ENCODE peak calls at places on chromosomes 1 and 21, in six cellular contexts. W is A549, J is SK-N-SH, R is HepG2, L is H1, A is HCT116. Z is an unnamed sample.

GRCh38 chr1:206684478-206685255 is at the start of gene MAPKAPK2:
- DNase-seq in A (peak), J (peak), W (peak), L (no peak), R (no peak), Z (peak)

GRCh38 chr1:34460193-34460592 is 283.5 kb downstream of the C1orf94 start:
- DNase-seq in A (peak), L (peak), W (peak), R (peak), J (peak), Z (peak)

GRCh38 chr1:77371396-77371795 is 89.6 kb downstream of the AK5 start:
- DNase-seq in W (no peak), J (no peak), L (no peak), A (no peak), R (no peak), Z (no peak)

GRCh38 chr21:41648591-41649031 is 118.2 kb downstream of the RIPK4 start:
- DNase-seq in A (no peak), W (no peak), L (no peak), J (no peak), R (no peak), Z (peak)

GRCh38 chr1:157969693-157970485 is 23.6 kb upstream of the KIRREL1 start:
- DNase-seq in R (peak), W (peak), L (no peak), J (peak), A (peak), Z (peak)

GRCh38 chr1:183493540-183494245 is 21.4 kb downstream of the SMG7 start:
- DNase-seq in W (no peak), J (no peak), L (no peak), A (no peak), R (no peak), Z (no peak)

GRCh38 chr1:202692959-202693555 is 17.2 kb downstream of the SYT2 start:
- DNase-seq in A (peak), W (peak), R (peak), L (no peak), J (peak), Z (peak)

GRCh38 chr1:229368347-229368746 is 25.5 kb upstream of the CCSAP start:
- DNase-seq in A (no peak), L (no peak), J (no peak), W (no peak), R (no peak), Z (no peak)

GRCh38 chr1:167635233-167635648 is 5.2 kb downstream of the RCSD1 start:
- DNase-seq in L (no peak), W (no peak), A (no peak), J (no peak), R (no peak), Z (no peak)

GRCh38 chr1:109434484-109434883 is 8.2 kb upstream of the PSMA5 start:
- DNase-seq in R (no peak), L (no peak), J (no peak), A (no peak), W (no peak), Z (no peak)

GRCh38 chr21:46084041-46084561 is 13.8 kb upstream of the COL6A2 start:
- DNase-seq in L (no peak), A (no peak), W (no peak), R (no peak), J (no peak), Z (no peak)

GRCh38 chr1:53804181-53804580 is 33.9 kb downstream of the NDC1 start:
- DNase-seq in W (no peak), J (no peak), A (no peak), R (no peak), L (no peak), Z (no peak)

GRCh38 chr1:203055983-203056382 is 29.7 kb downstream of the PPFIA4 start:
- DNase-seq in J (no peak), A (no peak), R (no peak), W (no peak), L (no peak), Z (no peak)

GRCh38 chr1:34778381-34778780 is 2.6 kb upstream of the GJB3 start:
- DNase-seq in R (no peak), W (no peak), L (no peak), A (no peak), J (no peak), Z (no peak)

GRCh38 chr1:179814513-179814838 is 63.1 kb downstream of the TOR1AIP2 start:
- DNase-seq in A (no peak), J (no peak), L (no peak), R (no peak), W (no peak), Z (no peak)

GRCh38 chr1:193709607-193710006 is 523.2 kb upstream of the B3GALT2 start:
- DNase-seq in W (peak), R (no peak), A (no peak), L (no peak), J (no peak), Z (no peak)

GRCh38 chr1:112995890-112996289 is 39.9 kb upstream of the SLC16A1 start:
- DNase-seq in J (no peak), A (no peak), L (no peak), R (no peak), W (no peak), Z (no peak)

GRCh38 chr1:204685236-204686006 is at the start of gene LRRN2:
- DNase-seq in A (no peak), W (peak), J (peak), L (no peak), R (no peak), Z (no peak)

GRCh38 chr1:19087737-19088594 is 122.1 kb downstream of the UBR4 start:
- DNase-seq in W (no peak), A (no peak), L (no peak), J (no peak), R (no peak), Z (no peak)

GRCh38 chr1:217067642-217068041 is 344.4 kb upstream of the ESRRG start:
- DNase-seq in R (no peak), J (no peak), A (no peak), L (no peak), W (no peak), Z (no peak)

GRCh38 chr1:38815903-38816627 is 43.5 kb downstream of the RRAGC start:
- DNase-seq in R (no peak), J (no peak), L (no peak), W (no peak), A (no peak), Z (peak)

GRCh38 chr1:3456449-3456963 is 2.0 kb downstream of the ARHGEF16 start:
- DNase-seq in W (no peak), R (peak), L (no peak), A (no peak), J (no peak), Z (no peak)

GRCh38 chr1:201429771-201430501 is 8.4 kb upstream of the TNNI1 start:
- DNase-seq in L (no peak), A (no peak), W (no peak), R (no peak), J (no peak), Z (no peak)

GRCh38 chr1:184555665-184556641 is 169.1 kb downstream of the C1orf21 start:
- DNase-seq in A (no peak), L (no peak), R (no peak), J (no peak), W (no peak), Z (no peak)

GRCh38 chr21:42193131-42193671 is 25.7 kb upstream of the ABCG1 start:
- DNase-seq in L (no peak), J (no peak), A (no peak), W (no peak), R (no peak), Z (peak)

GRCh38 chr1:145953861-145954260 is 4.0 kb downstream of the LIX1L start:
- DNase-seq in W (no peak), J (no peak), L (no peak), R (no peak), A (no peak), Z (no peak)

GRCh38 chr1:43705334-43705733 is 2.0 kb upstream of the ST3GAL3 start:
- DNase-seq in L (no peak), W (no peak), A (no peak), J (no peak), R (no peak), Z (peak)

GRCh38 chr1:43707191-43708005 is at the start of gene ST3GAL3:
- DNase-seq in J (peak), W (peak), L (peak), A (peak), R (peak), Z (peak)

GRCh38 chr1:43706598-43707190 is 642 bp upstream of the ST3GAL3 start:
- DNase-seq in L (peak), A (no peak), W (peak), J (peak), R (peak), Z (peak)

GRCh38 chr1:43704838-43705237 is 2.5 kb upstream of the ST3GAL3 start:
- DNase-seq in L (no peak), W (peak), R (no peak), J (no peak), A (no peak), Z (peak)

GRCh38 chr1:43705982-43706597 is 1.2 kb upstream of the ST3GAL3 start:
- DNase-seq in J (peak), L (no peak), A (no peak), R (no peak), W (peak), Z (peak)
- H3K4me3 ChIP-seq in J (peak), L (peak), A (peak), R (peak), W (peak), Z (peak)

GRCh38 chr21:26405071-26405470 is 168.0 kb downstream of the CYYR1 start:
- DNase-seq in W (no peak), A (no peak), R (no peak), J (no peak), L (no peak), Z (no peak)
- TF ChIP-seq MAX in W (no peak), A (no peak), R (no peak), J (no peak), L (no peak), Z (no peak)

DNA sequence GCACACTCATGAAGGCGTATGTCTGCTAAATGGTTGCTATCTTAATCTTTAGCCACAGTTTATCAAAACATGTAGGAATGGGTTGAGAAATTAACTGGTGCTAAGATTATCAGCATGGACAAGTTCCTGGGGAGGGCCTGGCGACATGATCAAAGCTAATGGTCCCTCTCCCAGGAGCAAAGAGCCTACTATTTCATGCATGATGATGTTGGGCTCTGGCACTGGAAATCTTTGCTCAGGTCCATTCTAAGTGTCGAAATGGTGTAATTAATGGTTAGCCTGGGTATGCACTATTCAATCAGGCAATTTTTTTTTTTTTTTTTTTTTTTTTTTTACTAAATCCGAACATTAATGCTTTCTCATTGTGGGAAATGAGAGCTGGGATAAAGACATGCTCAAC is 91.8 kb downstream of the SLC45A1 start:
- DNase-seq in A (no peak), J (no peak), R (no peak), W (no peak), L (no peak), Z (no peak)
- H3K4me3 ChIP-seq in A (no peak), J (no peak), R (no peak), W (no peak), L (no peak), Z (no peak)

DNA sequence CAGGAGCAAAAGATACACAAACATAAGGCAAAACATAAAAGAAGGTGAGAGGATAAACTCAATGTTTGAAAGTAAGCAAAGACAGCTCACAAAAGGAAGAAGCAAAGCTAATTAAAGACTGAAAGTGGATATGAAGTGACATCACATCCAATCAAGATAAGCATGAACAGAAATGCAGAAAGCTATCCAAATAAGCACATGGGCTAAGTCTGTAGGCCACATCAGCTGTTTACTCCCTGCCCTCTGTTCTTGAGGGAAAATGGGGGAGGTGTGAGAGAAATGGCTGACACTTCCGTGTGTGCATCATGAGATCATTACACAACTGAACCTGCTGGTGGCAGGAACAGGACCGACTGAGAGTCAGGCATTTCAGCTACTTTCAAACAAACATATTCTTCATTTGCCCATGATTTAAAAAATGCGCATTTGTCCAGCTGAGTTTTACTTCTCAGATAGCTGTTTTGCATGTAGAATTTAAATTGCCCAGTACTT is 27.3 kb upstream of the MAN1A2 start:
- DNase-seq in R (peak), A (peak), J (peak), W (peak), L (no peak), Z (peak)
- TF ChIP-seq MAX in R (peak), A (peak), J (no peak), W (no peak), L (peak), Z (peak)

GRCh38 chr1:162326559-162326958 is 50.1 kb downstream of the SPATA46 start:
- DNase-seq in L (no peak), A (no peak), W (no peak), J (no peak), R (no peak), Z (no peak)

GRCh38 chr1:162327144-162327790 is 49.4 kb downstream of the SPATA46 start:
- DNase-seq in L (no peak), A (no peak), R (no peak), W (no peak), J (no peak), Z (peak)

GRCh38 chr1:162327791-162328165 is 48.9 kb downstream of the SPATA46 start:
- DNase-seq in J (no peak), L (no peak), W (no peak), A (no peak), R (no peak), Z (no peak)

GRCh38 chr1:162324391-162324790 is 52.3 kb downstream of the SPATA46 start:
- DNase-seq in A (no peak), J (no peak), R (no peak), L (no peak), W (no peak), Z (no peak)

GRCh38 chr1:162328507-162328906 is 48.1 kb downstream of the SPATA46 start:
- DNase-seq in J (peak), L (no peak), W (no peak), R (no peak), A (no peak), Z (no peak)
- H3K4me3 ChIP-seq in J (no peak), L (no peak), W (no peak), R (no peak), A (no peak), Z (no peak)

DNA sequence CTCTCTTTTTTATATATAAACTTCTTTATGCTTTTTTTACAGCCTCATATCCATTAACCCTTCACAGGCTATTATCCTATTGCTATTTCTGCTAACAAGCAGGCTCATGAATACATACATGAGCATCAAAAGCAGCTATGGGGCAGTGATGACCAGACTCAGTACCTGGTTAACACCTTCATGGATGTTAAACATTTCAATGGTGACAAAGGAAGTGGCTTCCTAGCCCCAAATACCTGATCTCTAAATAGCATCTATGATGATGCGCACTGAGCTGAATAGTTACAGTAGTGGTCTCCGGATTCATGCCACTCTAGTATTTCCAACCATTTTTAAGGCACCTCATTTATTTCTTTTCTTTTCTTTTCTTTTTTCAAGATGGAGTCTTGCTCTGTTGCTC is 101.1 kb downstream of the TM2D1 start:
- DNase-seq in L (no peak), W (no peak), J (no peak), R (no peak), A (no peak), Z (no peak)
- TF ChIP-seq MAX in L (no peak), W (no peak), J (no peak), R (no peak), A (no peak), Z (no peak)

GRCh38 chr1:1020000-1020404 is at the start of gene AGRN:
- DNase-seq in J (peak), W (no peak), A (no peak), L (no peak), R (no peak), Z (peak)

GRCh38 chr1:1022322-1023090 is 2.6 kb downstream of the AGRN start:
- DNase-seq in W (no peak), J (no peak), A (no peak), R (no peak), L (no peak), Z (no peak)

GRCh38 chr1:1021860-1022259 is 1.9 kb downstream of the AGRN start:
- DNase-seq in L (no peak), A (no peak), W (no peak), R (no peak), J (no peak), Z (no peak)

GRCh38 chr1:1020415-1021009 is 592 bp downstream of the AGRN start:
- DNase-seq in R (no peak), A (no peak), L (no peak), W (no peak), J (peak), Z (peak)

GRCh38 chr1:1021010-1021845 is 1.3 kb downstream of the AGRN start:
- DNase-seq in A (no peak), L (no peak), J (peak), W (peak), R (no peak), Z (no peak)
- H3K4me3 ChIP-seq in A (peak), L (peak), J (peak), W (peak), R (peak), Z (no peak)